ENCODE peak calls at places on chromosomes 7 and 10, in seven cellular contexts. T, F, A, M, U, G and O are unnamed samples.

GRCh38 chr7:539731-540411 is 20.2 kb upstream of the PDGFA start:
- DNase-seq in T (peak; percentile 68), F (no peak), A (no peak), M (no peak), U (no peak), G (peak; percentile 52), O (no peak)

GRCh38 chr10:96043895-96044580 is 655 bp downstream of the CCNJ start:
- DNase-seq in T (no peak), F (peak; percentile 79), A (no peak), M (no peak), U (peak; percentile 9), G (peak; percentile 59), O (no peak)

GRCh38 chr7:30001953-30002352 is 12.4 kb upstream of the SCRN1 start:
- DNase-seq in T (no peak), F (no peak), A (no peak), M (no peak), U (no peak), G (no peak), O (no peak)

GRCh38 chr7:47454066-47454950 is 127.6 kb downstream of the TNS3 start:
- DNase-seq in T (no peak), F (peak; percentile 66), A (no peak), M (no peak), U (no peak), G (no peak), O (no peak)

GRCh38 chr7:157551325-157552070 is 214.7 kb downstream of the DNAJB6 start:
- DNase-seq in T (no peak), F (no peak), A (no peak), M (no peak), U (no peak), G (no peak), O (no peak)

GRCh38 chr10:128016423-128017060 is 109.6 kb downstream of the PTPRE start:
- DNase-seq in T (no peak), F (no peak), A (no peak), M (no peak), U (no peak), G (no peak), O (no peak)

GRCh38 chr7:68729361-68729760 is 868.9 kb upstream of the AUTS2 start:
- DNase-seq in T (no peak), F (peak; percentile 82), A (no peak), M (no peak), U (no peak), G (no peak), O (no peak)

GRCh38 chr7:111855161-111855841 is 293.0 kb upstream of the IMMP2L start:
- DNase-seq in T (peak; percentile 70), F (peak; percentile 30), A (no peak), M (no peak), U (no peak), G (peak; percentile 54), O (peak; percentile 26)

GRCh38 chr10:88185830-88186229 is 322.4 kb downstream of the PTEN start:
- DNase-seq in T (no peak), F (no peak), A (no peak), M (no peak), U (no peak), G (no peak), O (no peak)

GRCh38 chr7:29288534-29289091 is 94.0 kb downstream of the CHN2 start:
- DNase-seq in T (no peak), F (no peak), A (no peak), M (no peak), U (no peak), G (no peak), O (no peak)

GRCh38 chr10:34492081-34492480 is 323.0 kb downstream of the PARD3 start:
- DNase-seq in T (no peak), F (no peak), A (no peak), M (no peak), U (no peak), G (no peak), O (no peak)

GRCh38 chr7:116161733-116162132 is 48.6 kb upstream of the TES start:
- DNase-seq in T (no peak), F (peak; percentile 80), A (no peak), M (no peak), U (no peak), G (no peak), O (no peak)

GRCh38 chr7:27161214-27161720 is 4.1 kb downstream of the HOXA9 start:
- DNase-seq in T (no peak), F (no peak), A (no peak), M (peak; percentile 21), U (no peak), G (no peak), O (no peak)

GRCh38 chr10:73646598-73647041 is 5.3 kb upstream of the MYOZ1 start:
- DNase-seq in T (no peak), F (no peak), A (no peak), M (no peak), U (no peak), G (no peak), O (no peak)
- H3K4me3 ChIP-seq in T (no peak overlapping the region), F (no peak overlapping the region), A (no peak overlapping the region), M (no peak overlapping the region), U (no peak overlapping the region), G (no peak overlapping the region), O (no peak overlapping the region)

GRCh38 chr10:62496925-62497324 is 122.8 kb downstream of the ZNF365 start:
- DNase-seq in T (no peak), F (no peak), A (no peak), M (no peak), U (no peak), G (no peak), O (no peak)

GRCh38 chr10:62491597-62491996 is 117.4 kb downstream of the ZNF365 start:
- DNase-seq in T (no peak), F (no peak), A (no peak), M (no peak), U (no peak), G (no peak), O (no peak)

GRCh38 chr10:62492870-62493180 is 118.7 kb downstream of the ZNF365 start:
- DNase-seq in T (no peak), F (no peak), A (no peak), M (no peak), U (no peak), G (no peak), O (no peak)

DNA sequence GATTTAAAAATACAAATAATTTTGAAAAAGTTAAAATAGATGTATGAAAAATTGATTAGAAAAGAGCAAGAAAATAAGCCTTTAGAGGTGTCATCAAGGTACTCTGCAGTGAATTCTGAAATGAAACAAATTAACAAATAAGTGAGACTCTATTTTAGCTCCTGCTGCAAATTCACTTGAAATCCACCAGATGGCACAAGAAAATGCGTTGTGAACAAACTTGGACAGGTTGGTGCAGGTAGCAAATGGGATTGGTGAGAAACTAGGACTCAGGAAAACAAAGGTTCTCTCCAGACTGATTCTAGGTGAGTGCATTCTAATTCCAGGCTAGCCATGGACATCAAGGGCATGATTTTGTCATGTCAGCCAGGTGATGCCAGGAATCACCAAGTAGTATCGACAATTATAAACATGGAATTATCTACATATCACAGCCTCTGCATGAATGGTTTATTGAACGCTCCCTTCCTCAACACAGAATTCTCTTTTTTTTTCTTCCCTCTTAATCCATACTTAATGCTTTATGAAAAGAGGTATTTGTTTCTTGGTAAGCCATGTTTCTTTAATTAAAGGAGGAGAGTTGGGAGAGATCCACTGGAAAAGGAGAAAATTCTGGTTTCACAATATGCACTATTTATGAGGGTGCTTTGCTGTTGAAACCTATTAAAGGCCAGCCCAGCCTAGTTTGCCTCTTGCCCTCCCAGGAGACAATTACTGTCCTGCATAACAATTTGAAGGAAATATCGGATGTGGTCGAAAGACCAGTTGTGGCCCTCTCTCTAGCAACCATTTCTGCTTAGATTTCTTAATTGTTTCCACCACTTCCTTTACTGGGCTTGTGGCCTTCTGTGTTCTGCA is 118.1 kb downstream of the ZNF365 start:
- DNase-seq in T (no peak), F (peak; percentile 23), A (peak; percentile 49), M (no peak), U (no peak), G (no peak), O (no peak)
- TF ChIP-seq CTCF in T (peak; percentile 41), F (peak; percentile 64), A (peak; percentile 64), M (peak; percentile 40), U (no peak), G (peak; percentile 33), O (peak; percentile 72)

GRCh38 chr7:107473975-107474598 is 4.2 kb downstream of the GPR22 start:
- DNase-seq in T (no peak), F (no peak), A (no peak), M (no peak), U (no peak), G (no peak), O (no peak)

GRCh38 chr7:107468824-107469223 is 1.0 kb upstream of the GPR22 start:
- DNase-seq in T (no peak), F (no peak), A (no peak), M (no peak), U (no peak), G (no peak), O (no peak)

GRCh38 chr7:107469836-107470416 is at the start of gene GPR22:
- DNase-seq in T (no peak), F (no peak), A (no peak), M (no peak), U (no peak), G (no peak), O (no peak)

GRCh38 chr7:107472116-107472515 is 2.3 kb downstream of the GPR22 start:
- DNase-seq in T (no peak), F (no peak), A (no peak), M (no peak), U (no peak), G (no peak), O (no peak)

DNA sequence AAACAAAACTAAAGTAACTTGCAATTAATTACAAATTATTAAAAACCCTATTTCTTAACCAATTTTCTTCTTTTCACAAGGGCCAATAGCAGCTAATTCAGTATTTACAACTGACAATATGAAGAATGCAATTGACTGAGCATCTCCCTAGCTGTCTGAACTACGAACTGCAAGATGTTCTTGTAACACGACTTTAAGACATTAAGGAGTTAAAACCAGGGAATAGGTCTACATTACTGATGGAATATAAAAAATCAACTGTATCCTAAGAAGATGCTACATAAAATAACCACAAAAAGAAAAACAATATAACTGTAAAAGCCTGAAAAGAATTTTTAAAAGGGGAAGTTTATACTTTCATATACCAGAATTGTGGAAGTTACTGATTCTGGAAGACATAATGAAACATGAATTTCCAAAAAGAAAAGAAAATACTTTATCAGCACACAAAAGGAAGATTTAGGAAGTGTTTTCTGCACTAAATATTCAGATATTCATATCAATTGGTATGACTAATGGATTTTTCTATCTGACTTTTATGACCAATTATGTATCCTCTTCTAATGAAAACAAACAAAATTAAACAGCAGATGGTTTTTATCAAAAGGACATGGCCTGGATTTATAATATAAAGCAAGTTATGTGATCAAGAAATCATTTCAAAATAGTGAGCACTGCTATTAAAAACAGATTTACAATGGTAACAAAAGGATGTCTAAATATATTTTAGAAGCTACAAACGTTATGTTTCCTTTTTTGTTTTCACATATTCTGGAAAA is 1.6 kb downstream of the GPR22 start:
- DNase-seq in T (no peak), F (no peak), A (no peak), M (no peak), U (no peak), G (no peak), O (no peak)
- H3K4me3 ChIP-seq in T (no peak overlapping the region), F (no peak overlapping the region), A (no peak overlapping the region), M (no peak overlapping the region), U (no peak overlapping the region), G (no peak overlapping the region), O (no peak overlapping the region)

DNA sequence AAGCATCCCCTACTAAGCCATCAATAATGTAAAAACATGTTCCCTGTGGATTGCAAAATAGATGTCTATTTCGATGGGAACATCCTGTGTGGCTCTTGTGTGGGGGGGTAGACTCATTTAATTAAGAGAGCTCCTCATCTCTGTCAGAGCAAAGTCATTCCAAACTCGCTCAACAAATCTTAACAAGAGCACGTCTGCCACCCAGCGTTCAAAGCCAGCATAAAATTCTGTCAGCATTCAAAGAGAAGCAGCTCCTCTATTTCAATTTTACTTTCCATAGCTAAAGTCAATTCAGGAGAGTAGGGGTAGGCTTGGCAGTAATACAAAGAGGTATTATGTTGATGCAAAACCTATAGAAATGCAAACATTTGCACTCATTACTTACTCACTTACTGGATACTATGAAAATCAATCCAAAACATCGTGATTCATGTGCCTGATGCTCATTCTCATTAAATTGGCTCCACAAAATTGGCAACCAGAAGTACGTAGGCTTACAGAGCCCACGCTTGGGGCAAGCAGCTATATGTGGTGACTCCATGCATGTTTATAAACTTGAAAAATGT is 114.9 kb downstream of the IPMK start:
- DNase-seq in T (peak; percentile 58), F (peak; percentile 55), A (no peak), M (no peak), U (no peak), G (peak; percentile 70), O (no peak)
- TF ChIP-seq CTCF in T (peak; percentile 64), F (peak; percentile 70), A (peak; percentile 74), M (peak; percentile 35), U (peak; percentile 41), G (peak; percentile 65), O (peak; percentile 74)